ENCODE peak calls at places on chromosomes 3 and 15, in six cellular contexts. D is cardiac muscle cell, X is H7, H is choroid plexus epithelial cell, I is stomach, O is tibial artery. S is an unnamed sample.
A peak's percentile ranks its signal among the peaks of the same experiment; 100 is the strongest.

GRCh38 chr15:80694624-80695098 is 449 bp upstream of the ABHD17C start:
- DNase-seq in D (peak; percentile 63), X (no peak), H (peak; percentile 44), I (no peak), O (no peak), S (no peak)

GRCh38 chr15:95327661-95328060 is 1002.8 kb upstream of the NR2F2 start:
- DNase-seq in D (no peak), X (peak; percentile 30), H (peak; percentile 9), I (no peak), O (peak; percentile 67), S (no peak)

GRCh38 chr3:149247025-149247710 is 25.5 kb upstream of the CP start:
- DNase-seq in D (peak; percentile 18), X (no peak), H (peak; percentile 51), I (no peak), O (no peak), S (no peak)

GRCh38 chr15:98658831-98659699 is 10.7 kb downstream of the IGF1R start:
- DNase-seq in D (peak; percentile 74), X (peak; percentile 72), H (peak; percentile 64), I (no peak), O (no peak), S (no peak)

GRCh38 chr3:77147836-77148578 is 108.1 kb downstream of the ROBO2 start:
- DNase-seq in D (peak; percentile 2), X (no peak), H (peak; percentile 52), I (no peak), O (no peak), S (no peak)

GRCh38 chr3:182608876-182609275 is 184.4 kb upstream of the ATP11B start:
- DNase-seq in D (no peak), X (no peak), H (no peak), I (no peak), O (no peak), S (no peak)

GRCh38 chr3:22887664-22888291 is 315.3 kb upstream of the UBE2E2 start:
- DNase-seq in D (peak; percentile 61), X (peak; percentile 1), H (peak; percentile 76), I (no peak), O (no peak), S (no peak)

GRCh38 chr3:24734019-24734418 is 239.4 kb upstream of the THRB start:
- DNase-seq in D (no peak), X (no peak), H (no peak), I (no peak), O (no peak), S (no peak)

GRCh38 chr3:145307272-145307671 is 853.7 kb downstream of the PLOD2 start:
- DNase-seq in D (no peak), X (no peak), H (no peak), I (no peak), O (no peak), S (no peak)

GRCh38 chr3:69739204-69740102 is at the start of gene MITF:
- DNase-seq in D (peak; percentile 92), X (peak; percentile 92), H (peak; percentile 94), I (peak; percentile 90), O (peak; percentile 96), S (peak; percentile 82)

GRCh38 chr3:98812851-98813374 is 49.8 kb downstream of the ST3GAL6 start:
- DNase-seq in D (peak; percentile 70), X (peak; percentile 17), H (peak; percentile 72), I (peak; percentile 53), O (no peak), S (no peak)

GRCh38 chr3:189288348-189289235 is 116.8 kb downstream of the TPRG1 start:
- DNase-seq in D (no peak), X (no peak), H (no peak), I (no peak), O (no peak), S (peak; percentile 76)

GRCh38 chr15:60905587-60905986 is 323.5 kb downstream of the RORA start:
- DNase-seq in D (no peak), X (peak; percentile 60), H (no peak), I (no peak), O (no peak), S (no peak)

GRCh38 chr15:32802296-32802936 is 84.6 kb downstream of the GREM1 start:
- DNase-seq in D (peak; percentile 93), X (no peak), H (peak; percentile 96), I (no peak), O (no peak), S (no peak)

GRCh38 chr15:30923429-30923828 is 19.7 kb downstream of the FAN1 start:
- DNase-seq in D (no peak), X (peak; percentile 23), H (no peak), I (peak; percentile 50), O (no peak), S (no peak)

GRCh38 chr3:114005406-114005987 is 50.8 kb downstream of the CCDC191 start:
- DNase-seq in D (no peak), X (no peak), H (no peak), I (no peak), O (no peak), S (peak; percentile 33)

GRCh38 chr15:50865515-50866370 is 42.7 kb upstream of the AP4E1 start:
- DNase-seq in D (no peak), X (no peak), H (no peak), I (no peak), O (no peak), S (no peak)

GRCh38 chr15:89019436-89019835 is 68.8 kb upstream of the ABHD2 start:
- DNase-seq in D (no peak), X (no peak), H (no peak), I (no peak), O (no peak), S (no peak)

GRCh38 chr3:4981688-4982494 is 2.7 kb downstream of the BHLHE40 start:
- DNase-seq in D (peak; percentile 81), X (no peak), H (peak; percentile 82), I (no peak), O (no peak), S (no peak)

GRCh38 chr15:28936081-28936480 is 50.3 kb downstream of the APBA2 start:
- DNase-seq in D (no peak), X (no peak), H (no peak), I (no peak), O (no peak), S (no peak)

GRCh38 chr3:194298331-194299227 is 52.5 kb downstream of the CPN2 start:
- DNase-seq in D (no peak), X (no peak), H (no peak), I (no peak), O (peak; percentile 56), S (no peak)

GRCh38 chr3:187958432-187959003 is 195.4 kb upstream of the LPP start:
- DNase-seq in D (no peak), X (no peak), H (no peak), I (peak; percentile 34), O (no peak), S (no peak)

GRCh38 chr3:189096092-189096491 is 75.7 kb upstream of the TPRG1 start:
- DNase-seq in D (no peak), X (no peak), H (no peak), I (no peak), O (no peak), S (no peak)

GRCh38 chr3:117523407-117523806 is 813.8 kb downstream of the TUSC7 start:
- DNase-seq in D (no peak), X (no peak), H (no peak), I (no peak), O (no peak), S (no peak)

GRCh38 chr3:61922118-61922517 is 360.7 kb downstream of the PTPRG start:
- DNase-seq in D (no peak), X (no peak), H (peak; percentile 13), I (no peak), O (no peak), S (no peak)

GRCh38 chr15:78840661-78841060 is 29.4 kb upstream of the ADAMTS7 start:
- DNase-seq in D (no peak), X (no peak), H (no peak), I (no peak), O (peak; percentile 76), S (peak; percentile 48)

GRCh38 chr3:124174463-124174862 is 182.5 kb upstream of the ROPN1 start:
- DNase-seq in D (peak; percentile 2), X (peak; percentile 8), H (peak; percentile 1), I (no peak), O (no peak), S (no peak)

GRCh38 chr3:3065876-3066275 is 44.3 kb downstream of the IL5RA start:
- DNase-seq in D (peak; percentile 54), X (no peak), H (no peak), I (no peak), O (no peak), S (no peak)

DNA sequence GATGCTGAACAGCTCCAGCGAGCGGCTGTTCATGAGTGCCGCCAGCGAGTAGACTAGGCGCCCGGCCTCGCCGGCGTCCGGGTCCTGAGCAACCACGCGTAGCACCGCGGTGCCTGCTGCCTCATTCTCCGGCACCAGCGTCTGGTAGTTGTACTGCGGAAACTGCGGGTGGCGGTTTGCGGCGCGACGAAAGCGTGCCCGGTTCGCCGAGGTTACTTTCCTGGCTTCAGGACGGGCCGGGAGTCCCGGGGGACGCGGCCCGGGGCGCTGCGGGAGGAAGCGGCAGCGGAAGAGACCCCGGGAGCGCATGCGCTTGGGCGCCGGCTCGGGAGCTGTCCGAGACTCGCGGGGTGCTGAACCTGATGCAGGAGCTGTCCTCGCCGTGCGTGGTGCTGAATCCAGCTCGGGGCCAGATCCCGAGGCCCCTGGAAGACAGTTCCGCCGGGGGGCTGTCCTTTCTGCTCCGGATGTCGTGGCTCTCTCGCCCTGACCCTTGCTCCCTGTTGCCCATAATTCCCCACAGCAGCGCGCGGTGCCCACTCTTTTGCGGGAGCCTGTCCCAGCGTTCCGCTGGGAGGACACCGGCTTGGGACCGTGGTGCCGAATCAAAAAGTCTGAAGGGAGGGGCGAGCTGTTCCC is 1.1 kb downstream of the CELSR3 start:
- DNase-seq in D (peak; percentile 67), X (peak; percentile 99), H (peak; percentile 67), I (peak; percentile 74), O (no peak), S (peak; percentile 68)
- H3K4me3 ChIP-seq in D (peak overlapping the region; percentile 49), X (peak overlapping the region; percentile 70), H (peak overlapping the region; percentile 55), I (peak overlapping the region; percentile 26), O (peak overlapping the region; percentile 25), S (peak overlapping the region; percentile 17)

GRCh38 chr3:14144423-14145075 is 19.7 kb downstream of the TMEM43 start:
- DNase-seq in D (peak; percentile 99), X (peak; percentile 74), H (peak; percentile 100), I (peak; percentile 67), O (peak; percentile 89), S (peak; percentile 26)
- H3K4me3 ChIP-seq in D (no peak overlapping the region), X (no peak overlapping the region), H (peak overlapping the region; percentile 26), I (no peak overlapping the region), O (peak overlapping the region; percentile 14), S (no peak overlapping the region)

DNA sequence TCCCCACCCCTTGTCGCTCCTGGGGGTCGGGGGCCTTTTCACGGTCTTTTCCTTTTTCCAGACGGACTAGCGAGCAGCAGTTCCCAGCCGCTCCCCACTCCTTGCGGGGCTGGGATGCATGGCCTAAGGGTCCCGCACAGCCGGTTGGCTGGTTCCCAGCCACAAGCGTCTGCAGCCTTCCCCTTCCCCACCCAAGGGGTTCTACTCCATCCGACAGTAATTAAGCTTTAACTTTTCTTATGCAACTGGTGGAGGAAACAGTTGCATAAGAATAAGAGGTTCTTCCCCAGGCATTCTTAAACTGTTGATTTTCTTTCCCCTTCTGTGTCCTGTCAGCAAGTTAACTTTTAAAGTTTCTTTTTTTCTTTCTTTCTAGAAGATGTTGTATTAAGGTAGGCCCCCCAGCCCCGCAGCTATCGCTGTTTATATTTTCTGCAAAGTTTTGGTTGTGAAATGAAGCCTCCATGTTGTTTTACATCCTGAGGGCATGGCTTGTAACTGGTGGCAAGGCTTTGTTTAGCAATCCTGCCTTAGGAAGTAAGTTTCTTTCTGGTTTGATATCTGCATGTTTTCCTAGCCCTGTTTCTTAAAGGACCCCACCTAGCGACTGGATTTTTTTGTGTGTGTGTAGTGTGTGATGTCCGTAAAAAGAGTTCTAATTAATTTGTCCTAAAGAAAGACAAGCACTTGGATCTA is 207.5 kb downstream of the ZNF385D start:
- DNase-seq in D (no peak), X (peak; percentile 13), H (no peak), I (no peak), O (no peak), S (no peak)
- H3K4me3 ChIP-seq in D (no peak overlapping the region), X (peak overlapping the region; percentile 43), H (no peak overlapping the region), I (no peak overlapping the region), O (no peak overlapping the region), S (no peak overlapping the region)

GRCh38 chr3:134795776-134796312 is 784 bp downstream of the EPHB1 start:
- DNase-seq in D (peak; percentile 27), X (peak; percentile 74), H (peak; percentile 49), I (no peak), O (no peak), S (no peak)
- H3K4me3 ChIP-seq in D (peak overlapping the region; percentile 43), X (peak overlapping the region; percentile 68), H (peak overlapping the region; percentile 59), I (peak overlapping the region; percentile 46), O (peak overlapping the region; percentile 53), S (peak overlapping the region; percentile 62)

S was measured in GM06990.